ENCODE peak calls at places on chromosomes 11 and 22, in ten cellular contexts. N, X, D, Z, M, I, R, V, P and O are unnamed samples.

GRCh38 chr11:120231963-120232362 is 8.0 kb upstream of the POU2F3 start:
- DNase-seq in P (no peak), I (no peak), D (no peak), M (no peak), Z (no peak), R (no peak), N (no peak), V (no peak), X (no peak), O (no peak)

GRCh38 chr22:42662114-42663021 is 13.2 kb upstream of the CYB5R3 start:
- DNase-seq in N (peak), D (peak), I (peak), V (no peak), Z (peak), R (peak), X (peak), M (peak), P (peak), O (no peak)

GRCh38 chr11:19025799-19026406 is 34.6 kb downstream of the MRGPRX2 start:
- DNase-seq in R (no peak), X (no peak), P (no peak), D (no peak), Z (peak), N (no peak), I (no peak), M (no peak), V (peak), O (no peak)

GRCh38 chr11:128463386-128463829 is 124.0 kb downstream of the ETS1 start:
- DNase-seq in M (peak), X (no peak), R (peak), Z (peak), V (peak), I (no peak), D (no peak), P (no peak), N (no peak), O (no peak)

GRCh38 chr11:128613300-128613995 is 26.1 kb upstream of the ETS1 start:
- DNase-seq in Z (no peak), X (no peak), M (no peak), N (no peak), V (no peak), D (no peak), P (no peak), I (no peak), R (no peak), O (no peak)

GRCh38 chr11:125345706-125346561 is 150.1 kb downstream of the FEZ1 start:
- DNase-seq in M (peak), X (peak), V (peak), D (peak), I (peak), N (no peak), R (peak), P (peak), Z (peak), O (no peak)

GRCh38 chr11:86818466-86819282 is 18.3 kb downstream of the PRSS23 start:
- DNase-seq in D (no peak), I (peak), M (peak), X (peak), V (peak), Z (peak), N (peak), R (peak), P (no peak), O (no peak)

GRCh38 chr22:19874307-19875060 is 19.8 kb upstream of the GNB1L start:
- DNase-seq in D (no peak), X (no peak), P (no peak), I (no peak), Z (no peak), V (no peak), R (no peak), N (no peak), M (no peak), O (no peak)

GRCh38 chr11:61733120-61733978 is 19.1 kb upstream of the MYRF start:
- DNase-seq in I (peak), X (peak), Z (peak), M (peak), P (peak), R (peak), D (peak), V (peak), N (peak), O (no peak)

GRCh38 chr11:86803641-86804040 is 3.3 kb downstream of the PRSS23 start:
- DNase-seq in M (no peak), Z (peak), X (no peak), R (no peak), I (no peak), V (no peak), N (no peak), D (no peak), P (no peak), O (no peak)

GRCh38 chr22:49328630-49329405 is 498.9 kb downstream of the BRD1 start:
- DNase-seq in N (no peak), V (no peak), M (no peak), X (no peak), I (no peak), R (no peak), Z (no peak), D (peak), P (no peak), O (no peak)

GRCh38 chr11:119029340-119030028 is 1.2 kb downstream of the SLC37A4 start:
- DNase-seq in V (no peak), X (no peak), N (no peak), R (no peak), I (no peak), D (no peak), P (no peak), M (peak), Z (no peak), O (no peak)

GRCh38 chr11:118319031-118319814 is 14.7 kb downstream of the CD3E start:
- DNase-seq in V (no peak), M (peak), R (no peak), Z (no peak), X (no peak), N (no peak), I (no peak), P (no peak), D (no peak), O (no peak)

GRCh38 chr22:36367066-36367465 is 20.7 kb downstream of the MYH9 start:
- DNase-seq in I (no peak), V (no peak), D (no peak), X (no peak), Z (no peak), R (no peak), N (no peak), M (no peak), P (no peak), O (no peak)

GRCh38 chr11:128707671-128708070 is 13.8 kb downstream of the FLI1 start:
- DNase-seq in Z (peak), D (no peak), M (no peak), P (no peak), R (peak), V (peak), X (no peak), I (no peak), N (no peak), O (no peak)

GRCh38 chr11:17479284-17480214 is 2.9 kb upstream of the ABCC8 start:
- DNase-seq in N (no peak), M (peak), D (peak), Z (peak), P (no peak), X (no peak), R (peak), V (peak), I (peak), O (no peak)

GRCh38 chr22:49979587-49980264 is 19.2 kb downstream of the PIM3 start:
- DNase-seq in P (no peak), I (peak), X (no peak), V (no peak), R (peak), M (peak), Z (peak), N (no peak), D (peak), O (no peak)

GRCh38 chr22:31122532-31123291 is at the start of gene INPP5J:
- DNase-seq in N (no peak), V (peak), R (peak), X (no peak), M (peak), P (no peak), I (peak), D (peak), Z (peak), O (no peak)

GRCh38 chr22:42317691-42318547 is 47.5 kb upstream of the TCF20 start:
- DNase-seq in M (peak), P (no peak), I (no peak), R (no peak), D (no peak), V (no peak), X (no peak), N (no peak), Z (no peak), O (no peak)

GRCh38 chr11:122491486-122491885 is 164.0 kb upstream of the UBASH3B start:
- DNase-seq in P (no peak), R (peak), X (peak), D (no peak), N (no peak), Z (peak), V (no peak), I (no peak), M (peak), O (peak)

GRCh38 chr11:122509091-122509490 is 146.4 kb upstream of the UBASH3B start:
- DNase-seq in Z (no peak), X (no peak), P (no peak), M (peak), D (no peak), V (no peak), N (no peak), I (no peak), R (no peak), O (no peak)

GRCh38 chr11:45485070-45485716 is 180.2 kb downstream of the CHST1 start:
- DNase-seq in X (no peak), Z (no peak), N (no peak), R (no peak), M (no peak), I (no peak), V (no peak), D (no peak), P (no peak), O (no peak)

GRCh38 chr22:24153353-24153752 is 27.9 kb upstream of the SUSD2 start:
- DNase-seq in D (no peak), M (no peak), R (no peak), N (peak), I (no peak), X (no peak), V (peak), P (peak), Z (peak), O (no peak)

GRCh38 chr11:120820040-120820439 is 203.9 kb upstream of the TBCEL start:
- DNase-seq in D (no peak), N (no peak), I (no peak), R (no peak), P (no peak), M (peak), V (no peak), X (no peak), Z (no peak), O (no peak)

GRCh38 chr11:68835749-68836148 is 6.0 kb downstream of the CPT1A start:
- DNase-seq in X (no peak), Z (no peak), N (no peak), R (no peak), I (no peak), D (no peak), P (no peak), V (no peak), M (no peak), O (no peak)

GRCh38 chr11:66725114-66725513 is 3.9 kb downstream of the SPTBN2 start:
- DNase-seq in I (no peak), P (no peak), Z (no peak), M (no peak), R (no peak), X (no peak), N (no peak), V (no peak), D (no peak), O (no peak)

GRCh38 chr11:36475192-36475591 is 34.9 kb downstream of the TRAF6 start:
- DNase-seq in D (no peak), I (no peak), M (no peak), V (no peak), N (no peak), R (no peak), X (no peak), P (no peak), Z (no peak), O (no peak)

GRCh38 chr11:107683807-107684206 is 28.0 kb downstream of the SLN start:
- DNase-seq in D (no peak), P (no peak), R (no peak), Z (no peak), X (no peak), V (no peak), N (no peak), M (no peak), I (peak), O (no peak)

GRCh38 chr22:17638182-17638431 is 450 bp upstream of the BCL2L13 start:
- DNase-seq in R (no peak), V (no peak), I (no peak), Z (no peak), X (peak), M (no peak), D (no peak), N (no peak), P (no peak), O (no peak)

GRCh38 chr11:63530021-63530420 is 6.6 kb upstream of the PLAAT4 start:
- DNase-seq in D (no peak), P (no peak), R (no peak), V (no peak), I (no peak), M (peak), N (no peak), X (no peak), Z (no peak), O (no peak)

GRCh38 chr22:24460418-24461089 is 33.2 kb downstream of the ADORA2A start:
- DNase-seq in V (no peak), R (no peak), D (no peak), P (no peak), Z (no peak), N (no peak), I (no peak), M (no peak), X (no peak), O (no peak)

GRCh38 chr11:5284551-5285130 is 14.9 kb upstream of the HBE1 start:
- DNase-seq in I (no peak), R (no peak), Z (no peak), P (no peak), X (no peak), D (no peak), V (no peak), N (no peak), M (no peak), O (no peak)

GRCh38 chr11:63683133-63683991 is 2.1 kb downstream of the RTN3 start:
- DNase-seq in I (no peak), Z (peak), D (no peak), P (no peak), N (no peak), X (no peak), M (peak), R (peak), V (no peak), O (no peak)